ENCODE peak calls at places on chromosomes 5 and 9, in six cellular contexts. M is AG10803; J is progenitor cell of endocrine pancreas; Y is fibroblast of mammary gland; G is lung; R is CD4-positive, alpha-beta T cell. Q is an unnamed sample.

GRCh38 chr9:132637351-132637750 is 32.4 kb downstream of the DDX31 start:
- DNase-seq in R (no peak), G (no peak), M (no peak), J (no peak), Y (no peak), Q (no peak)

GRCh38 chr5:96509313-96509712 is 76.3 kb upstream of the PCSK1 start:
- DNase-seq in M (peak; percentile 15), J (no peak), Y (peak; percentile 71), G (no peak), R (no peak), Q (no peak)

GRCh38 chr9:76576344-76576743 is 117.4 kb downstream of the GCNT1 start:
- DNase-seq in J (no peak), G (no peak), M (peak; percentile 87), R (no peak), Y (peak; percentile 89), Q (no peak)

GRCh38 chr5:124583469-124584350 is 162.7 kb downstream of the ZNF608 start:
- DNase-seq in M (peak; percentile 61), R (no peak), J (no peak), Y (peak; percentile 86), G (no peak), Q (no peak)

GRCh38 chr5:5179079-5179478 is 38.9 kb downstream of the ADAMTS16 start:
- DNase-seq in R (no peak), G (no peak), M (no peak), J (no peak), Y (no peak), Q (no peak)

GRCh38 chr5:92544042-92544441 is 1037.0 kb downstream of the NR2F1-AS1 start:
- DNase-seq in G (no peak), M (peak; percentile 80), R (no peak), J (no peak), Y (no peak), Q (no peak)

GRCh38 chr9:118331622-118332045 is 627.4 kb downstream of the TLR4 start:
- DNase-seq in J (no peak), M (peak; percentile 82), G (no peak), Y (peak; percentile 85), R (no peak), Q (no peak)

GRCh38 chr5:78597858-78598415 is 50.6 kb downstream of the LHFPL2 start:
- DNase-seq in M (peak; percentile 77), G (no peak), Y (peak; percentile 78), R (no peak), J (no peak), Q (no peak)

GRCh38 chr5:530001-530400 is 5.8 kb upstream of the SLC9A3 start:
- DNase-seq in G (no peak), Y (peak; percentile 2), J (no peak), R (no peak), M (no peak), Q (no peak)

GRCh38 chr9:113375057-113376023 is 1.4 kb downstream of the HDHD3 start:
- DNase-seq in R (no peak), Y (no peak), J (no peak), G (no peak), M (no peak), Q (no peak)

GRCh38 chr9:68708089-68708488 is 3.0 kb downstream of the PIP5K1B start:
- DNase-seq in J (no peak), G (no peak), M (no peak), R (no peak), Y (no peak), Q (no peak)

GRCh38 chr9:68704498-68704803 is 589 bp upstream of the PIP5K1B start:
- DNase-seq in M (no peak), J (no peak), G (no peak), R (no peak), Y (no peak), Q (no peak)

GRCh38 chr9:68706579-68707201 is 1.6 kb downstream of the PIP5K1B start:
- DNase-seq in R (no peak), J (no peak), M (no peak), Y (no peak), G (no peak), Q (no peak)

GRCh38 chr9:68704804-68705635 is at the start of gene PIP5K1B:
- DNase-seq in Y (peak; percentile 32), M (peak; percentile 34), R (no peak), G (peak; percentile 87), J (peak; percentile 71), Q (peak; percentile 58)

GRCh38 chr9:68705636-68706578 is 867 bp downstream of the PIP5K1B start:
- DNase-seq in Y (no peak), G (no peak), J (peak; percentile 17), R (no peak), M (no peak), Q (peak; percentile 22)
- TF ChIP-seq CTCF in Y (no peak), G (no peak), J (no peak), R (no peak), M (no peak), Q (no peak)

GRCh38 chr5:72711361-72711760 is 105.1 kb upstream of the TNPO1 start:
- DNase-seq in R (no peak), G (no peak), M (no peak), J (no peak), Y (no peak), Q (no peak)
- TF ChIP-seq CTCF in R (no peak), G (no peak), M (no peak), J (no peak), Y (no peak), Q (no peak)

DNA sequence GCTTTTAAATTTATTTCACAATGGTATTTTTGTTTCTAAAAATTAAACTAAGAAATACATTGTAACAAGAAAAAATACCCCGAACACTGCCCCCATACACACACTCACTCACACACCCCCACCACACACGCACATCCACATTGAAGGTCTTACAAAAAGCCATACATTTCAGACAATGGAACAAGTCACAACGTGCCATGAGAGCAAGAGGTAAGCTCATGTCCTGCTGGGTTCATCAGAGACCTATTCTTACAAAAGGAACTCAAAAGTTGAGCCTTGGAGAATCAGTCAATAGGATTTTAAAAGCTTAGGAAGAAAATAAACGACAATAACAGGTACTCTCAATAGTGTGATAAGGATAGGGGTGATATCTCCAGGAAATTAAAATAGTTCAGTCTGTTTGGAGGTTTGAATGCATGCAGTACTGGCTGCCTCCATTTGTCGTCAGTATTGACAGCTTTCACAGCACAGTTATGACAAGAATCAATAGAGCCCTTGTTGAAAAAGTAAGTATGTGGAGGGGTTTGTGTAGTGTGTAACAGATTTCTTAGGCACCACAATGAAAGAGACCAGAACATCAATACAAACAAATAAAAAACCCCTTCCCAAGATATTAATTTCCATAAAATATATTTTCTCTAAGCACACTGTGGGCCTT is 1826.2 kb upstream of the CDH6 start:
- DNase-seq in J (no peak), R (no peak), M (no peak), G (no peak), Y (no peak), Q (peak; percentile 5)
- TF ChIP-seq CTCF in J (peak; percentile 43), R (no peak), M (no peak), G (no peak), Y (no peak), Q (peak; percentile 53)

GRCh38 chr5:171397190-171397589 is 9.5 kb downstream of the NPM1 start:
- DNase-seq in Y (no peak), M (no peak), J (no peak), R (no peak), G (no peak), Q (no peak)
- TF ChIP-seq CTCF in Y (no peak), M (no peak), J (no peak), R (no peak), G (no peak), Q (no peak)

GRCh38 chr5:180719781-180720180 is 20.1 kb downstream of the OR2Y1 start:
- DNase-seq in G (no peak), M (no peak), J (no peak), R (no peak), Y (no peak), Q (no peak)

GRCh38 chr5:180717989-180718388 is 21.9 kb downstream of the OR2Y1 start:
- DNase-seq in R (no peak), M (no peak), J (no peak), G (no peak), Y (no peak), Q (no peak)

GRCh38 chr5:180720501-180720900 is 19.4 kb downstream of the OR2Y1 start:
- DNase-seq in J (no peak), Y (no peak), G (no peak), M (no peak), R (no peak), Q (no peak)

GRCh38 chr5:180723936-180724335 is 15.9 kb downstream of the OR2Y1 start:
- DNase-seq in R (no peak), Y (no peak), J (no peak), M (no peak), G (no peak), Q (no peak)

DNA sequence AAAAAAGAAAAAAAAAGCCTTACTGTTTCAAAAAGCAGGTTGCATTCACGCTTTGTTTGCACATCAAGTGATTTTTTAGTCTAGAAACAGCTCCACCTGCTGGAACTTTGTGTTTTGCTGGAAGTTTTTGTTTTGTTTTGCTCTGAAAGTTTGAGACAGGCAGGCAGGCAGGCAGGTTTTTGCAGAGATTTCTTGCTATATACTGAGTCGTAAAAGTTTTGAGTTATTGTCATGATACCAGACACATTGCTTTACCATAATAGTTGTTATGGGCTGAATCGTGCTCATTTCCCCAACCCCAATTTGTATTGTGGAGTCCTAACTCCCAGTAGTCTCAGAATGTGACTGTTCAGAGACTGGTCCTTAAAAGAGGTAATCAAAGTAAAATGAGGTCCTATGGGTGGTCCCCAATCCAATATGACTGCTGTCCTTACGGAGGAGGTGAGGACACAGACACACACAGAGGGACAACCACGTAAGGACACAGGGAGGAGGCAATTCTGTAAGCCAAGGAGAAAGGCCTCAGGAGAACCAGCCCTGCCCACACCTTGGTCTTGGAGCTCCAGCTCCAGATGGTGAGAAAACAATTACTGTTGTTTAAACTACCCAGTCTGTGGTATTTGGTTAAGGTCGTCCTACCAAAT is 20.9 kb downstream of the OR2Y1 start:
- DNase-seq in G (no peak), M (peak; percentile 32), J (peak; percentile 12), Y (peak; percentile 44), R (peak; percentile 25), Q (peak; percentile 49)
- TF ChIP-seq CTCF in G (peak; percentile 22), M (peak; percentile 72), J (peak; percentile 73), Y (peak; percentile 73), R (peak; percentile 86), Q (peak; percentile 74)

DNA sequence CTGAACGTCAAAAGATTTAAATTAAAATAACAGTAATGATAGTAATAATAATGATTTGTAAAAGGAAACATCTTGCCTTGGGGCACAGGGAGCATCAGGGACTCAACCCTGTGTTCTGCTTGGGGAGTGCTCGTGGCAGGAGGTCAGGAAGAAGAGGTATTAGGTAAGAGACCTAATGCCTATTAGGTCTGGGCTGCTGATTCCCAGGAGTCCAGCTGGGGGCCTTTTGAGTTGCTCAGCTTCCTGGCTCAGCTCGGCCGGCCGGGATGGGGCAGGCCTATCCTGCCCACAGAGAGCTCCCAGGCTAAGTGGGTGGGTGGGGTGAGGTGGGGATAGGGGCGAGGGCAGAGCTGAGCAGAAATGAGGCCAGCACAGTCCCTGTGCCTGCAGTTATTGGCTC is 17.5 kb downstream of the LMX1B start:
- DNase-seq in Y (no peak), R (no peak), M (no peak), J (no peak), G (no peak), Q (no peak)
- TF ChIP-seq CTCF in Y (no peak), R (no peak), M (no peak), J (no peak), G (no peak), Q (no peak)

DNA sequence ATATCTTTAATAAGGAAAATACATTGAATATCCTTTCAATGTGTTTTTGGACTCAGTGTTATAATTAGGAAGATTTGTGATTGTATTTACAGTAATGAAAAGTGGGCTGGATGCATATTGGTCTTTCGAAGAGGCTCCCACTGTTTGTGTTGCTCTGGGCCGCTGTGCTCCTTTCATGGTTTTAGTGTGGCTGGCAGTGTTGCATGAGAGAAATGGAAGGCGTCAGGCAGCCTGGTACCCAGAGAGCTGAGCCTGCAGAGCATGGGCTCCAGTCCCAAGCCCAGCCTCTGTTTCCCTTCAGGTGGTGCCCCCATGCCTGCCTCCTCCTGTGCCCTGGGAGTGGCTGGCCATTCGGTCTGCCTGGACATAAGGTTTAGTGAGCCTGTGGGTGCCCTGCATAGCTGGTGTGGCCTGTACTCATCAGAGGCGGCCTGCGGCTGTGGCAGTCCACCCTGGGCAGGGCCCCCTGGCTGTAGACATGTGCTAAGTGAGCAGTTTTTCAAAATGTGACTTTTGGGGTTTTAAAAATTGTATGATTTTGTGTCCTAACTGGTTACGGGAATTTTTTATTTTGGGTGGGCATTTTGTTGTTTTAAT is 27.4 kb upstream of the FAM120AOS start:
- DNase-seq in G (no peak), Y (no peak), J (no peak), R (no peak), M (no peak), Q (no peak)
- TF ChIP-seq CTCF in G (no peak), Y (no peak), J (peak; percentile 27), R (no peak), M (peak; percentile 3), Q (peak; percentile 32)

Q was measured in neural crest cell.